ENCODE peak calls at places on chromosome 1, in nine cellular contexts. J is CD8-positive, alpha-beta memory T cell; A is AG09319; F is astrocyte of the spinal cord; X is iris pigment epithelial cell; B is transverse colon; U is AML-193; O is stimulated activated CD4-positive, alpha-beta T cell treated with anti-CD3 and anti-CD28 coated beads, Interleukin-15, amount 100 ng/mL, for 24 hours; P is tibial artery. E is an unnamed sample.

GRCh38 chr1:229334269-229334668 is 8.6 kb downstream of the CCSAP start:
- DNase-seq in J (no peak), A (no peak), F (no peak), X (no peak), B (no peak), U (no peak), O (no peak), P (no peak), E (no peak)

GRCh38 chr1:229759037-229759435 is 133.0 kb downstream of the URB2 start:
- DNase-seq in J (no peak), A (peak), F (peak), X (peak), B (no peak), U (no peak), O (no peak), P (no peak), E (no peak)

GRCh38 chr1:96445296-96445695 is 276.3 kb upstream of the PTBP2 start:
- DNase-seq in J (no peak), A (no peak), F (no peak), X (no peak), B (no peak), U (no peak), O (no peak), P (no peak), E (no peak)

GRCh38 chr1:1346501-1346890 is 2.7 kb downstream of the DVL1 start:
- DNase-seq in J (no peak), A (no peak), F (no peak), X (no peak), B (no peak), U (no peak), O (no peak), P (no peak), E (no peak)

GRCh38 chr1:37859507-37860345 is at the start of gene MTF1:
- DNase-seq in J (peak), A (peak), F (peak), X (peak), B (peak), U (peak), O (peak), P (peak), E (peak)

GRCh38 chr1:219443763-219444162 is 169.1 kb downstream of the ZC3H11B start:
- DNase-seq in J (no peak), A (no peak), F (no peak), X (no peak), B (no peak), U (no peak), O (no peak), P (no peak), E (no peak)

GRCh38 chr1:27031235-27032118 is 18.8 kb upstream of the TENT5B start:
- DNase-seq in J (no peak), A (peak), F (peak), X (peak), B (peak), U (no peak), O (no peak), P (peak), E (no peak)

GRCh38 chr1:147579532-147580199 is 38.4 kb downstream of the BCL9 start:
- DNase-seq in J (no peak), A (peak), F (peak), X (peak), B (peak), U (no peak), O (no peak), P (no peak), E (no peak)

GRCh38 chr1:1013922-1014617 is 773 bp downstream of the ISG15 start:
- DNase-seq in J (peak), A (no peak), F (no peak), X (peak), B (no peak), U (no peak), O (peak), P (no peak), E (no peak)

GRCh38 chr1:213666113-213666512 is 321.7 kb upstream of the PROX1 start:
- DNase-seq in J (no peak), A (no peak), F (no peak), X (no peak), B (no peak), U (no peak), O (no peak), P (no peak), E (no peak)

E was measured in SIG-M5.